ENCODE peak calls at places on chromosomes 3 and 15, in ten cellular contexts. D is RWPE1; P is stimulated activated CD4-positive, alpha-beta T cell treated with anti-CD3 and anti-CD28 coated beads, TNF-alpha, amount 100 ng/mL, for 4 hours; U is NCI-H1417; K is effector memory CD4-positive, alpha-beta T cell; W is LoVo; J is A549; G is fibroblast of gingiva; M is endothelial cell; I is NCI-H1694. B is an unnamed sample.

GRCh38 chr3:64187065-64187959 is 38.0 kb downstream of the PRICKLE2 start:
- DNase-seq in G (peak; percentile 67), P (no peak), D (peak; percentile 75), M (no peak), W (peak; percentile 39), J (peak; percentile 64), U (peak; percentile 7), K (no peak), I (peak; percentile 78), B (peak; percentile 63)

GRCh38 chr3:63655519-63655918 is 3.0 kb downstream of the SNTN start:
- DNase-seq in M (no peak), G (peak; percentile 37), W (no peak), J (no peak), K (no peak), I (no peak), P (no peak), D (no peak), U (no peak), B (no peak)

GRCh38 chr15:29677871-29678431 is 144.3 kb downstream of the TJP1 start:
- DNase-seq in J (no peak), U (peak; percentile 92), I (no peak), P (no peak), D (no peak), K (no peak), G (no peak), W (peak; percentile 87), M (no peak), B (no peak)

GRCh38 chr3:69011331-69011730 is 2.2 kb downstream of the EOGT start:
- DNase-seq in K (no peak), W (no peak), U (no peak), D (no peak), G (no peak), I (no peak), P (no peak), M (no peak), J (no peak), B (no peak)

GRCh38 chr3:9028134-9028533 is 64.9 kb upstream of the RAD18 start:
- DNase-seq in K (no peak), M (no peak), U (no peak), D (no peak), J (no peak), W (no peak), P (no peak), I (peak; percentile 11), G (peak; percentile 69), B (peak; percentile 62)

GRCh38 chr3:195546130-195546560 is 3.0 kb upstream of the PPP1R2 start:
- DNase-seq in P (no peak), G (peak; percentile 84), J (peak; percentile 21), K (no peak), I (no peak), D (peak; percentile 82), U (no peak), W (peak; percentile 80), M (no peak), B (peak; percentile 54)

GRCh38 chr15:68344600-68344999 is 67.1 kb downstream of the FEM1B start:
- DNase-seq in D (peak; percentile 20), U (no peak), M (no peak), J (no peak), I (no peak), G (no peak), K (no peak), P (no peak), W (no peak), B (no peak)

GRCh38 chr15:58441376-58442070 is 9.7 kb downstream of the LIPC start:
- DNase-seq in G (peak; percentile 81), I (no peak), U (no peak), P (no peak), W (peak; percentile 51), J (no peak), M (no peak), K (no peak), D (peak; percentile 74), B (no peak)

GRCh38 chr15:77840962-77841361 is 208.2 kb upstream of the LINGO1 start:
- DNase-seq in I (no peak), P (no peak), M (no peak), U (no peak), J (peak; percentile 56), K (no peak), G (peak; percentile 14), D (peak; percentile 92), W (peak; percentile 5), B (no peak)

GRCh38 chr3:119973276-119973675 is 121.0 kb downstream of the GSK3B start:
- DNase-seq in P (no peak), D (no peak), K (no peak), W (no peak), M (no peak), U (no peak), G (no peak), I (no peak), J (peak; percentile 13), B (no peak)

GRCh38 chr3:65883614-65884013 is 155.1 kb downstream of the MAGI1 start:
- DNase-seq in D (no peak), G (no peak), U (peak; percentile 83), M (peak; percentile 17), K (no peak), I (no peak), W (no peak), P (no peak), J (no peak), B (peak; percentile 55)

GRCh38 chr15:77225641-77226040 is 154.7 kb upstream of the TSPAN3 start:
- DNase-seq in U (no peak), M (no peak), G (no peak), J (no peak), W (no peak), P (no peak), I (no peak), D (no peak), K (no peak), B (no peak)

GRCh38 chr3:133930341-133930933 is 34.8 kb upstream of the RAB6B start:
- DNase-seq in M (no peak), K (no peak), W (peak; percentile 43), G (peak; percentile 70), U (peak; percentile 74), J (peak; percentile 17), I (peak; percentile 55), P (no peak), D (peak; percentile 38), B (peak; percentile 42)

GRCh38 chr3:170337420-170337819 is 20.1 kb upstream of the SKIL start:
- DNase-seq in M (no peak), J (no peak), P (no peak), I (no peak), G (no peak), K (no peak), U (no peak), D (no peak), W (no peak), B (no peak)

GRCh38 chr3:98525494-98525893 is 2.8 kb upstream of the CLDND1 start:
- DNase-seq in G (no peak), P (no peak), I (no peak), K (no peak), J (no peak), W (no peak), D (no peak), U (no peak), M (no peak), B (no peak)

GRCh38 chr3:171157286-171157685 is 130.8 kb upstream of the SLC2A2 start:
- DNase-seq in M (no peak), D (no peak), J (no peak), G (no peak), U (no peak), K (no peak), W (no peak), I (no peak), P (no peak), B (no peak)

GRCh38 chr3:181868576-181868975 is 156.9 kb downstream of the SOX2 start:
- DNase-seq in U (peak; percentile 45), D (no peak), I (no peak), J (no peak), K (no peak), P (no peak), W (no peak), M (no peak), G (no peak), B (no peak)

GRCh38 chr3:45381168-45381852 is 7.1 kb upstream of the LARS2 start:
- DNase-seq in I (no peak), W (no peak), M (no peak), K (no peak), G (no peak), J (no peak), P (no peak), U (peak; percentile 39), D (no peak), B (no peak)

GRCh38 chr3:118231578-118231977 is 803.1 kb downstream of the IGSF11 start:
- DNase-seq in W (no peak), J (no peak), P (no peak), G (no peak), M (no peak), U (no peak), K (no peak), I (no peak), D (no peak), B (no peak)

GRCh38 chr15:35737521-35737920 is 191.6 kb upstream of the DPH6 start:
- DNase-seq in U (no peak), I (no peak), W (no peak), G (no peak), P (no peak), J (no peak), M (no peak), K (no peak), D (no peak), B (no peak)

B was measured in prostate gland.